ENCODE peak calls at places on chromosomes 2 and 18, in five cellular contexts. V is GM06990, F is esophagus muscularis mucosa, I is GM12864, D is cardiac muscle cell. L is an unnamed sample.

GRCh38 chr2:162379719-162380580 is 36.0 kb downstream of the GCA start:
- DNase-seq in V (no peak), I (no peak), D (peak; percentile 6), F (no peak), L (no peak)

GRCh38 chr18:63553117-63553516 is 10.9 kb downstream of the SERPINB12 start:
- DNase-seq in D (peak; percentile 65), I (no peak), F (no peak), V (no peak), L (no peak)

GRCh38 chr2:29309090-29310054 is 194.2 kb downstream of the CLIP4 start:
- DNase-seq in F (no peak), D (peak; percentile 76), V (no peak), I (peak; percentile 24), L (no peak)

GRCh38 chr2:64632855-64633819 is 20.6 kb downstream of the SERTAD2 start:
- DNase-seq in D (peak; percentile 53), F (no peak), I (no peak), V (no peak), L (peak; percentile 32)

GRCh38 chr2:196160101-196160500 is 11.3 kb downstream of the STK17B start:
- DNase-seq in V (peak; percentile 79), D (peak; percentile 95), I (peak; percentile 78), F (no peak), L (no peak)

GRCh38 chr2:123434681-123435080 is 590.4 kb upstream of the CNTNAP5 start:
- DNase-seq in I (no peak), D (peak; percentile 39), V (no peak), F (no peak), L (no peak)

GRCh38 chr2:118249531-118249930 is 161.3 kb downstream of the INSIG2 start:
- DNase-seq in V (no peak), D (peak; percentile 21), F (no peak), I (no peak), L (no peak)

GRCh38 chr2:205675861-205676516 is 6.3 kb upstream of the NRP2 start:
- DNase-seq in F (no peak), V (no peak), I (no peak), D (peak; percentile 84), L (no peak)

GRCh38 chr18:79868168-79868784 is 70.5 kb downstream of the KCNG2 start:
- DNase-seq in D (no peak), V (no peak), F (no peak), I (no peak), L (no peak)

GRCh38 chr2:32363588-32363987 is 6.8 kb downstream of the BIRC6 start:
- DNase-seq in D (no peak), V (no peak), I (no peak), F (no peak), L (no peak)

GRCh38 chr2:32357545-32358482 is 991 bp downstream of the BIRC6 start:
- DNase-seq in I (no peak), V (peak; percentile 74), D (peak; percentile 53), F (peak; percentile 91), L (no peak)

GRCh38 chr2:32355976-32356734 is 668 bp upstream of the BIRC6 start:
- DNase-seq in F (no peak), D (no peak), V (no peak), I (peak; percentile 26), L (no peak)

GRCh38 chr2:32356735-32357544 is at the start of gene BIRC6:
- DNase-seq in D (peak; percentile 98), I (peak; percentile 90), V (peak; percentile 99), F (peak; percentile 98), L (peak; percentile 97)

GRCh38 chr2:32360416-32360815 is 3.6 kb downstream of the BIRC6 start:
- DNase-seq in I (no peak), V (peak; percentile 43), D (no peak), F (no peak), L (no peak)
- H3K4me3 ChIP-seq in I (no peak overlapping the region), V (peak overlapping the region; percentile 8), D (no peak overlapping the region), F (no peak overlapping the region), L (no peak overlapping the region)

DNA sequence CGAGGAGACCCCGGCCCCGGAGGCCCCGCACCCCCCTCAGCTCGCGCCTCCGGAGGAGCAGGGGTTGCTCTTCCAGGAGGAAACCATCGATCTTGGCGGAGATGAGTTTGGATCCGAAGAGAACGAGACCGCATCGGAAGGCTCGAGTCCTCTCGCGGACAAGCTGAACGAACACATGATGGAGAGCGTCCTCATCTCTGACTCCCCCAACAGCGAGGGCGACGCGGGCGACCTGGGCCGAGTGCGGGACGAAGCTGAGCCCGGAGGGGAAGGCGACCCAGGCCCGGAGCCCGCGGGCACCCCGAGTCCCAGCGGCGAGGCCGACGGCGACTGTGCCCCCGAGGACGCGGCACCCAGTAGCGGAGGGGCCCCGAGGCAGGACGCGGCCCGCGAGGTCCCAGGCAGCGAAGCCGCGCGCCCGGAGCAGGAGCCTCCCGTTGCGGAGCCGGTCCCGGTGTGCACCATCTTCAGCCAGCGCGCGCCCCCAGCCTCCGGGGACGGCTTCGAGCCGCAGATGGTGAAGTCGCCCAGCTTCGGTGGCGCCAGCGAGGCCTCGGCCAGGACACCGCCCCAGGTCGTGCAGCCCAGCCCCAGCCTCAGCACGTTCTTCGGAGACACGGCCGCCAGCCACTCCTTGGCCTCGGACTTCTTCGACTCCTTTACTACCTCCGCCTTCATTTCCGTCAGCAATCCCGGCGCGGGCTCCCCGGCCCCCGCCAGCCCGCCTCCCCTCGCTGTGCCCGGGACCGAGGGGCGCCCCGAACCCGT is 8.3 kb downstream of the TRAPPC12 start:
- DNase-seq in I (no peak), F (peak; percentile 55), V (no peak), D (no peak), L (no peak)
- H3K4me3 ChIP-seq in I (no peak overlapping the region), F (no peak overlapping the region), V (no peak overlapping the region), D (no peak overlapping the region), L (no peak overlapping the region)

GRCh38 chr18:50193796-50194622 is 938 bp downstream of the MYO5B start:
- DNase-seq in V (no peak), D (no peak), F (no peak), I (no peak), L (peak; percentile 40)

GRCh38 chr18:50192903-50193795 is 1.8 kb downstream of the MYO5B start:
- DNase-seq in D (no peak), V (no peak), I (no peak), F (no peak), L (no peak)

GRCh38 chr18:50194623-50195532 is at the start of gene MYO5B:
- DNase-seq in D (peak; percentile 2), I (no peak), F (no peak), V (peak; percentile 73), L (no peak)

GRCh38 chr18:50196261-50196660 is 1.3 kb upstream of the MYO5B start:
- DNase-seq in I (no peak), V (no peak), F (no peak), D (no peak), L (no peak)

DNA sequence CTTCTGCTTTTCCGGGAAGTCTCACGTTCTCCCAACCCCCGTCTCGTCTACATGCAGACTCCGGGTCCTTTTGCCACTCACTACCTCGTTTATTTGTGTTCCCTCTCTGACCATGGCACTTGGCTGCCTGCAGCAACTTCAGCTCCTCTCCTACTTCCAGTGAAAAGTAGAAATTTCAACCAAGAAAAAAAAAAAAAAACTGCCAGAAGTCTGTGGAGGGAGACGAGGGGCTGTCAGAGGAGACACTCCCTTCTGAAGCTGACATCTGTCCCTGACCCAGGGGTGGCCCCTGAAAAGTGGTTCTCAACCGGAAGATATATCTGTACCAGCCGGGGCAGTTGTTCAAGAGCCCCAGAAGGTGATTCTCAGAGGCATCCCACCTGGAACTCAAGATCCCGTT is 742 bp upstream of the MYO5B start:
- DNase-seq in F (no peak), D (no peak), I (no peak), V (no peak), L (no peak)
- H3K4me3 ChIP-seq in F (no peak overlapping the region), D (no peak overlapping the region), I (no peak overlapping the region), V (no peak overlapping the region), L (no peak overlapping the region)

GRCh38 chr2:171523969-171524401 is 1.7 kb downstream of the CYBRD1 start:
- DNase-seq in F (peak; percentile 89), V (no peak), I (no peak), D (peak; percentile 48), L (no peak)
- H3K4me3 ChIP-seq in F (peak overlapping the region; percentile 98), V (peak overlapping the region; percentile 96), I (peak overlapping the region; percentile 95), D (peak overlapping the region; percentile 50), L (peak overlapping the region; percentile 56)

DNA sequence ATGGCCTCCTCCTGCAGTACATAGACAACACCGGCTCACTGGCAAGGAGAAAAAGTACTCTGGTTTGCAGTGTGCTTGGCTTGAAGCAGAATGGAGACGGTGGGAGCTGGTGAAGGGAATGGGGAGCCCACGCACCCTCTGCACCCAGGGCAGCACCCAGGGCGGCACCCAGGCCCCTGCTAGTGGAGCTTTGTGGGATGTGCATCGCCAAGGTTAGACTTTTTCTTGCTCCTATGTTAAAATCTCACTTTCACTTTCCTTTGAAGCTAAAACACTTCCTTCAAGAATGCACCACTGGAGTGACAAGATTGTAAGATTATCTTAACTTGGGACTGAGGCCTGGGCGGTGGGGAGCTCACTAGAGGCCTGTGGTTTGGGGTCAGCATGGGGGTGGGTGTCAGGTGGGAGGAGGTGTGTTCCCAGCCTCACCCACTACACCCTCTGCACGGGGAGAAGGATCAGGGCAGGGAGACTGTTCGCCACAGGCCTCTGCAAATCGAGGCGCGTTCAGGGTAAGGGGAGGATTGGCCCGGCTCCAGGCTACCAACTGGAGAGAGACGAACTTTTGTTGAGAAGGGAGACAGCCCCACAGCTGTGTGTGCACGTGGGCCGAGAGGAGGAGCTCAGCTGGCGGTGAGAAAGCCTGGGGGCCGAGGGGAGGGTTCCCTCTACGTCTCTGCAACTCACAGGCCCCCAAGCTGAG is 147.5 kb downstream of the KLHL29 start:
- DNase-seq in D (no peak), I (no peak), V (peak; percentile 38), F (no peak), L (no peak)
- H3K4me3 ChIP-seq in D (no peak overlapping the region), I (no peak overlapping the region), V (no peak overlapping the region), F (peak overlapping the region; percentile 30), L (no peak overlapping the region)

DNA sequence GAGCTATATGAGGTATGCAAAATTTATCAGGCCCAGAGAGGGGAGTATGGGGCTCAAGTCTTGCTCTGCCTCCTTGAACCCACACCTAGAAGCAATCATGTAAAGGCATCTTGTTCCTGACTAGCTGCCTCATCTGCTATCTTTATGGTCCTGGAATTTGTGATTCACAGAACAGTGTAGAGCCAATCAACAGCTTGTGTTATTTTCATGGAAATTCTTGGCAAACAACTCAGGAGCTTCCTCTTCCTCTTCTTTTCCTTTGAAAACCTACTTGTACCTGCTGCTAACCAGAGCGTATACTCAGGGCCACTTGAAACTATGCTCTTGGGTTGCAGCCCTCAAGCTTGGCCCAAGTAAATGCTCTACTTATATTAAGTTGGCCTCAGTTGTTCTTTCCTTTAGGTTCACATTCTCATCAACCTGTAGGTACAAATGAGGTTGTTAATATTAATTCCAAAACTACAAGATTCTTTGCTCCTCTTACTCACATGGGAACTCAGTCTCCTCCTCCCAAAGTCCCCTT is 3.5 kb upstream of the NOSTRIN start:
- DNase-seq in I (no peak), V (no peak), F (no peak), D (no peak), L (no peak)
- H3K4me3 ChIP-seq in I (no peak overlapping the region), V (no peak overlapping the region), F (no peak overlapping the region), D (no peak overlapping the region), L (no peak overlapping the region)

GRCh38 chr2:35204325-35204724 is 1151.3 kb upstream of the CRIM1 start:
- DNase-seq in I (no peak), D (no peak), V (no peak), F (no peak), L (no peak)

GRCh38 chr2:35204881-35205280 is 1150.7 kb upstream of the CRIM1 start:
- DNase-seq in I (no peak), D (no peak), F (no peak), V (no peak), L (no peak)

DNA sequence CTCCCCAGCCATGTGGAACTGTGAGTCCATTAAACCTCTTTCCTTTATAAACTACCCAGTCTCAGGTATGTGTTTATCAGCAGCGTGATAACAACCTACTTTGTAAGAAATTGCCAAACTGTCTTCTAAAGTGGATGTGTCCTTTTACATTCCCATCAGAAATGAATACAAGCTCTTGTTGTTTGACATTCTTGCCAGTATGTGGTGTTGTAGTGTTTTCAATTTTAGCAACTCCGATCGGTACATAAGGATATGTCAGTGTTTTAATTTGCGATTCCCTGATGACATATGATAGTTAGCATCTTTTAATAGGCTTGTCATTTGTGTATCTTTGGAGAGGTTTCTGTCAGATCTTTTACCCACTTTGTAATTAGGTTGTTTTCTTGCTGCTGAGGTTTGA is 1156.3 kb upstream of the CRIM1 start:
- DNase-seq in I (no peak), D (no peak), V (no peak), F (no peak), L (no peak)
- H3K4me3 ChIP-seq in I (no peak overlapping the region), D (no peak overlapping the region), V (no peak overlapping the region), F (no peak overlapping the region), L (no peak overlapping the region)

L was measured in vagina.